ENCODE peak calls at places on chromosomes 4 and X, in eight cellular contexts. K is stimulated activated naive B cell treated with anti-CD40 and anti-IgM and Interleukin-4, amounts not matched to agents 10 μg/mL and 1 μg/mL and 100 μg/mL, for 72 hours; N is Daoy; P is mucosa of gallbladder; L is heart left ventricle; A is NCI-H1417; O is NCI-H2081; B is H9. V is an unnamed sample.

GRCh38 chr4:171846232-171846631 is 33.0 kb downstream of the GALNTL6 start:
- DNase-seq in N (no peak), O (peak; percentile 62), A (peak; percentile 61), B (peak; percentile 81), K (peak; percentile 7), P (peak; percentile 37), L (peak; percentile 25), V (peak; percentile 2)

GRCh38 chrX:14409341-14409740 is 120.0 kb upstream of the GLRA2 start:
- DNase-seq in L (no peak), N (no peak), K (no peak), B (no peak), O (no peak), A (no peak), P (peak; percentile 35), V (no peak)

GRCh38 chr4:100632163-100632562 is 114.3 kb upstream of the EMCN start:
- DNase-seq in P (no peak), L (no peak), A (no peak), N (no peak), B (no peak), O (no peak), K (no peak), V (no peak)

GRCh38 chr4:138981930-138982390 is 33.6 kb upstream of the NOCT start:
- DNase-seq in L (peak; percentile 32), O (no peak), B (peak; percentile 31), P (peak; percentile 41), K (no peak), A (no peak), N (peak; percentile 7), V (no peak)

GRCh38 chr4:30617836-30618235 is 102.3 kb upstream of the PCDH7 start:
- DNase-seq in P (no peak), L (no peak), A (no peak), O (no peak), N (no peak), B (no peak), K (no peak), V (no peak)

GRCh38 chr4:64158648-64159326 is 250.5 kb downstream of the TECRL start:
- DNase-seq in A (peak; percentile 56), P (peak; percentile 67), N (peak; percentile 4), K (no peak), B (peak; percentile 53), L (peak; percentile 44), O (peak; percentile 31), V (no peak)

GRCh38 chr4:15577508-15577907 is 77.6 kb downstream of the FBXL5 start:
- DNase-seq in A (no peak), L (no peak), O (no peak), K (no peak), B (no peak), N (no peak), P (no peak), V (no peak)

GRCh38 chr4:142697928-142698327 is 148.2 kb downstream of the INPP4B start:
- DNase-seq in P (no peak), O (no peak), B (no peak), K (no peak), A (no peak), N (no peak), L (no peak), V (no peak)

GRCh38 chrX:79364306-79364705 is 2.8 kb downstream of the ITM2A start:
- DNase-seq in K (no peak), P (no peak), N (no peak), O (no peak), B (no peak), L (no peak), A (no peak), V (no peak)

GRCh38 chrX:12138366-12139313 is at the start of gene FRMPD4:
- DNase-seq in O (no peak), B (peak; percentile 67), A (peak; percentile 86), N (no peak), L (peak; percentile 23), K (no peak), P (no peak), V (no peak)

GRCh38 chr4:1401409-1402020 is 4.7 kb downstream of the NKX1-1 start:
- DNase-seq in A (no peak), P (no peak), K (no peak), O (no peak), L (no peak), N (peak; percentile 9), B (peak; percentile 30), V (no peak)

GRCh38 chrX:104370089-104370488 is 115.4 kb upstream of the ESX1 start:
- DNase-seq in L (no peak), B (peak; percentile 36), K (no peak), O (no peak), A (no peak), P (peak; percentile 58), N (peak; percentile 6), V (no peak)

GRCh38 chr4:38069271-38069760 is 109.1 kb downstream of the PTTG2 start:
- DNase-seq in K (no peak), L (no peak), B (peak; percentile 65), P (peak; percentile 73), O (no peak), A (no peak), N (peak; percentile 50), V (no peak)

GRCh38 chr4:94457692-94458106 is 6.0 kb downstream of the PDLIM5 start:
- DNase-seq in K (no peak), O (no peak), B (no peak), P (no peak), A (no peak), L (peak; percentile 55), N (no peak), V (no peak)

GRCh38 chrX:74922922-74923321 is 2.3 kb downstream of the NEXMIF start:
- DNase-seq in K (peak; percentile 15), P (no peak), O (no peak), B (no peak), N (no peak), L (no peak), A (no peak), V (no peak)

GRCh38 chrX:42524374-42524773 is 253.6 kb downstream of the PPP1R2C start:
- DNase-seq in P (no peak), L (no peak), B (no peak), N (no peak), A (no peak), O (no peak), K (no peak), V (no peak)

GRCh38 chr4:7964890-7965662 is 25.4 kb upstream of the AFAP1 start:
- DNase-seq in A (no peak), P (no peak), O (no peak), B (peak; percentile 64), N (peak; percentile 82), L (peak; percentile 71), K (no peak), V (no peak)

GRCh38 chrX:108736509-108737479 is at the start of gene IRS4:
- DNase-seq in P (no peak), O (peak; percentile 44), N (peak; percentile 49), A (peak; percentile 61), L (peak; percentile 22), B (peak; percentile 98), K (no peak), V (no peak)